ENCODE peak calls at places on chromosomes 16 and 17, in eight cellular contexts. One of them, this sample, is unnamed.
A peak's percentile ranks its signal among the peaks of the same experiment; 100 is the strongest.

GRCh38 chr17:45387739-45388138 is 44.9 kb downstream of the ARHGAP27 start:
- DNase-seq in left lung: no peak
- DNase-seq in endothelial cell: no peak
- DNase-seq in PC-9: no peak
- DNase-seq in hepatocyte: no peak
- DNase-seq in heart right ventricle: no peak
- DNase-seq in H1: no peak
- DNase-seq in transverse colon: no peak
- DNase-seq in this sample: no peak

GRCh38 chr17:64036198-64036922 is 15.9 kb upstream of the ICAM2 start:
- DNase-seq in left lung: no peak
- DNase-seq in endothelial cell: no peak
- DNase-seq in PC-9: no peak
- DNase-seq in hepatocyte: no peak
- DNase-seq in heart right ventricle: no peak
- DNase-seq in H1: peak; percentile 65
- DNase-seq in transverse colon: no peak
- DNase-seq in this sample: no peak

GRCh38 chr17:54754560-54754959 is 146.1 kb upstream of the TOM1L1 start:
- DNase-seq in left lung: no peak
- DNase-seq in endothelial cell: peak; percentile 30
- DNase-seq in PC-9: no peak
- DNase-seq in hepatocyte: no peak
- DNase-seq in heart right ventricle: no peak
- DNase-seq in H1: peak; percentile 80
- DNase-seq in transverse colon: no peak
- DNase-seq in this sample: no peak

GRCh38 chr16:85888405-85889331 is 10.3 kb upstream of the IRF8 start:
- DNase-seq in left lung: no peak
- DNase-seq in endothelial cell: no peak
- DNase-seq in PC-9: peak; percentile 48
- DNase-seq in hepatocyte: no peak
- DNase-seq in heart right ventricle: no peak
- DNase-seq in H1: no peak
- DNase-seq in transverse colon: no peak
- DNase-seq in this sample: no peak

GRCh38 chr17:67700037-67700436 is 17.7 kb upstream of the NOL11 start:
- DNase-seq in left lung: no peak
- DNase-seq in endothelial cell: no peak
- DNase-seq in PC-9: no peak
- DNase-seq in hepatocyte: no peak
- DNase-seq in heart right ventricle: no peak
- DNase-seq in H1: no peak
- DNase-seq in transverse colon: no peak
- DNase-seq in this sample: no peak

GRCh38 chr17:42422412-42422957 is 571 bp downstream of the CAVIN1 start:
- DNase-seq in left lung: peak; percentile 47
- DNase-seq in endothelial cell: peak; percentile 41
- DNase-seq in PC-9: peak; percentile 56
- DNase-seq in hepatocyte: peak; percentile 66
- DNase-seq in heart right ventricle: peak; percentile 54
- DNase-seq in H1: peak; percentile 70
- DNase-seq in transverse colon: no peak
- DNase-seq in this sample: peak; percentile 42

GRCh38 chr16:80142276-80142675 is 398.5 kb upstream of the DYNLRB2 start:
- DNase-seq in left lung: no peak
- DNase-seq in endothelial cell: no peak
- DNase-seq in PC-9: no peak
- DNase-seq in hepatocyte: no peak
- DNase-seq in heart right ventricle: no peak
- DNase-seq in H1: no peak
- DNase-seq in transverse colon: no peak
- DNase-seq in this sample: no peak

GRCh38 chr16:1958715-1959268 is 546 bp upstream of the NDUFB10 start:
- DNase-seq in left lung: peak; percentile 39
- DNase-seq in endothelial cell: no peak
- DNase-seq in PC-9: no peak
- DNase-seq in hepatocyte: no peak
- DNase-seq in heart right ventricle: no peak
- DNase-seq in H1: peak; percentile 57
- DNase-seq in transverse colon: no peak
- DNase-seq in this sample: no peak

GRCh38 chr16:11315499-11315898 is 29.8 kb upstream of the RMI2 start:
- DNase-seq in left lung: no peak
- DNase-seq in endothelial cell: peak; percentile 56
- DNase-seq in PC-9: peak; percentile 78
- DNase-seq in hepatocyte: peak; percentile 69
- DNase-seq in heart right ventricle: no peak
- DNase-seq in H1: peak; percentile 85
- DNase-seq in transverse colon: no peak
- DNase-seq in this sample: no peak

DNA sequence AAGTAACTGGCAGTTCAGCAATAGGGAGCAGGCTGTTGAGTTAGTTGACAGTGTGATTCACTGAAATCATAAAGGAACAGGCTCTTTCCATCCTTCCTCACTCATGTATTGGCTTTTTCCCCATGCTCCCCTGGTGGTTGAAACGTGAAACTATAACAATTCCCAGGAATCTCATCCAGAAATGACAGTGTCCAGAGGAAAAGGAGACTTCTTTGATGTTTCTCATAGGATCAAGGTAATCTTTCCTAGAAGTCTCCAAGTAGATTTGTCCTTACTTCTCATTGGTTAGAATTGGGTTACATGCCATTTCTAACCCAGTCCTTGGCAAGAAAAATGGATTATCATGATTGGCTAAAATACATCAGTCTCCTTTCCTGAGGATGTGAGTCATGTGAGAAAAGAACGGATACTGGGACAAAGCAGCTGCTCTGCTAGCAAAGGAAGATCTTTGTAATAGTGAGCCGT is 14.4 kb downstream of the TTC19 start:
- DNase-seq in left lung: no peak
- DNase-seq in endothelial cell: peak; percentile 43
- DNase-seq in PC-9: no peak
- DNase-seq in hepatocyte: peak; percentile 57
- DNase-seq in heart right ventricle: no peak
- DNase-seq in H1: no peak
- DNase-seq in transverse colon: no peak
- DNase-seq in this sample: no peak
- TF ChIP-seq CTCF in left lung: peak; percentile 34
- TF ChIP-seq CTCF in endothelial cell: peak; percentile 87
- TF ChIP-seq CTCF in PC-9: peak; percentile 55
- TF ChIP-seq CTCF in hepatocyte: peak; percentile 41
- TF ChIP-seq CTCF in heart right ventricle: peak; percentile 33
- TF ChIP-seq CTCF in H1: peak; percentile 21
- TF ChIP-seq CTCF in transverse colon: peak; percentile 46
- TF ChIP-seq CTCF in this sample: peak; percentile 24

DNA sequence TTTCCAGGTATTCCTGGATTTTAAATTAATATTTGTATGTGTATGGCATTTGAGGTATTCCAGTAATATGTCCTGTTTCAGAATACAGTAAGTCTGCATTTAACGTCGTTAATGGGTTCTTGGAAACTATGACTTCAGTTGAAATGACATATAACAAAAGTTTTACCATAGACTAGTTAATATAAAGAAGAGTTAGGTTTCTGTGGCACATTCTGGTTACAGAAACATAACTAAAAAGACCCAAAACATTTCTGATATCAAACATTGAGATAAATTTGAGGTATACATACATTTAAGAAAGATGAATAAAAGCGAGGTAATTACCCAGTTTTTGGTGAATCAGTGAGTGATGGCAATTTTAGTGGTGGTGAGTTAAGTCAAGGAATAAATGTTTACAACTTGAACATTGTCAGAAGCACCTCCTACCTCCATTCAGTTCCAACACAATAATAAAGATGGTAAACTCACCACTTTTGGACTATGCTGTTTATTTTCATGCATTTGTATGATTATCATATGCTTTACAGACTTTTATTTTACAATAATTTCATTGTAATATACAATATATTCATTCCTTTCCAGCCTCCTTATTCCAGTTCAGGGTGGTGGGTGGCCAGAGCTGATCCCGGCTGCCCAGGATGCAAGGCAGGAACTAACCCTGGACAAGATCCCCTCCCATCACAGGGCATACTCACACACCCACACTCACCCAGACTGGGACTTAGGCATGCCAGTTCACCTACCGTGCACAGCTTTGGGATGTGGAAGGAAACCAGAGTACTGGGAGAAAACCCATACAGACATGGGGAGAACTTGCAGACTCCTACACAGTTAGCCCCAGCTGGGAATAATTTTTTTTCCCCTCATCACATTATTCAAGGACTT is 9.7 kb downstream of the LUC7L3 start:
- DNase-seq in left lung: no peak
- DNase-seq in endothelial cell: no peak
- DNase-seq in PC-9: no peak
- DNase-seq in hepatocyte: no peak
- DNase-seq in heart right ventricle: no peak
- DNase-seq in H1: no peak
- DNase-seq in transverse colon: no peak
- DNase-seq in this sample: no peak
- TF ChIP-seq CTCF in left lung: no peak
- TF ChIP-seq CTCF in endothelial cell: no peak
- TF ChIP-seq CTCF in PC-9: no peak
- TF ChIP-seq CTCF in hepatocyte: no peak
- TF ChIP-seq CTCF in heart right ventricle: no peak
- TF ChIP-seq CTCF in H1: no peak
- TF ChIP-seq CTCF in transverse colon: no peak
- TF ChIP-seq CTCF in this sample: no peak

DNA sequence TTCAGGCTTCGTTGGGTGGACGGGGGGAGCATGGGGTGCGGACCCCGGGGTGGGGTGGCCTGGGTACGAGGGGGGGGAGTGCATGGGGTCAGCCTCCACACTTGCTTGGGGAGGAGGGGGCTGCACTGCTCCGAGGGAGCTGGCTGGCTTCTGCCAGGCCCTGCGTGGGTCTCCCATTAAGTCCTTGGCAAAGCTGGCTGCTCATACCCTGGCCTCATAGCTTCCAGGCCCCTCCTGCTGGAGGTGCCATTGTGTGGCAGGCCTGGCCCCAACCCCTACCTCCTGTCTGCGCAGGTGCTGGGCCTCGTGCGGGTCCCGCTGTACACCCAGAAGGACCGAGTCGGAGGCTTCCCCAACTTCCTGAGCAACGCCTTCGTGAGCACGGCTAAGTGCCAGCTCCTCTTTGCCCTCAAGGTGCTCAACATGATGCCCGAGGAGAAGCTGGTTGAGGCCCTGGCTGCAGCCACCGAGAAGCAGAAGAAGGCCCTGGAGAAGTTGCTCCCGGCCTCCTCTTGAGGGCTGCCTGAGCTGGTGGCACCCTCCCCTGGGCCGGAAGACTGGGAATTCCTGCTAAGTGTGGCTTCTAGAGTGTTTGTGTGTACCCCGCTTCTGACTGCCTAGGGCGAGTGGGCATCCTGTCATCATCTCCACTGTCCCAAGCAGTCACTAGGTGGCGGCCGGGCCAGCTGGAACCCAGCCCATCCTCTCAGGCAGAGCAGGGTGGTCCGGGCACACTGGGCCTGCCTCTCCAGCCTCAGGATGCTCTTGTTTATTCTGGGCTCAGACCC is 1.5 kb downstream of the NUDT16L1 start:
- DNase-seq in left lung: no peak
- DNase-seq in endothelial cell: no peak
- DNase-seq in PC-9: no peak
- DNase-seq in hepatocyte: no peak
- DNase-seq in heart right ventricle: peak; percentile 58
- DNase-seq in H1: no peak
- DNase-seq in transverse colon: no peak
- DNase-seq in this sample: no peak
- TF ChIP-seq CTCF in left lung: no peak
- TF ChIP-seq CTCF in endothelial cell: no peak
- TF ChIP-seq CTCF in PC-9: no peak
- TF ChIP-seq CTCF in hepatocyte: no peak
- TF ChIP-seq CTCF in heart right ventricle: no peak
- TF ChIP-seq CTCF in H1: no peak
- TF ChIP-seq CTCF in transverse colon: no peak
- TF ChIP-seq CTCF in this sample: no peak

DNA sequence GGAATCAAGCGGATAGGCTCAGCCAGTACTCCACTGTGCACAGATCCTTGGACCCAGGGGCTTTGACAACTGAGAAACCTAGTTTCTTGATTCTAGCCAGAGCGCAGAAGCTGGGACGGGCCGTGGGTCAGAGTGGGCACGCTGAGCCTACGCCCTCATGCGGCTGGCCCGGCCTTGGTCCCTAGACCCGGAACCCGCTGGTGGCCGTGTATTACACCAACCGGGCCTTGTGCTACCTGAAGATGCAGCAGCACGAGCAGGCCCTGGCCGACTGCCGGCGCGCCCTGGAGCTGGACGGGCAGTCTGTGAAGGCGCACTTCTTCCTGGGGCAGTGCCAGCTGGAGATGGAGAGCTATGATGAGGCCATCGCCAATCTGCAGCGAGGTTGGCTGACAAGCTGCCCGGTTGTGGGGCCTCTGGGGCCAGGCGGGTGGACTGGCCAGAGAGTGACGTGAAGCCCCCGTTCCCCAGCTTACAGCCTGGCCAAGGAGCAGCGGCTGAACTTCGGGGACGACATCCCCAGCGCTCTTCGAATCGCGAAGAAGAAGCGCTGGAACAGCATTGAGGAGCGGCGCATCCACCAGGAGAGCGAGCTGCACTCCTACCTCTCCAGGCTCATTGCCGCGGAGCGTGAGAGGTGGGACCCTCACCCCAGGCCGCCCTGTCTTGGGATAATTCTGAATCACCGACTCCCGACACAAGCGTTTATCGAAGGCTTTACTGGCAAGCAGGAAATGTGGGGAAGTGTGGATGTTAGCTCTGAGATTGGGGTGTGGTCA is 946 bp downstream of the STUB1 start:
- DNase-seq in left lung: peak; percentile 56
- DNase-seq in endothelial cell: no peak
- DNase-seq in PC-9: no peak
- DNase-seq in hepatocyte: peak; percentile 66
- DNase-seq in heart right ventricle: peak; percentile 54
- DNase-seq in H1: peak; percentile 64
- DNase-seq in transverse colon: peak; percentile 56
- DNase-seq in this sample: peak; percentile 62
- TF ChIP-seq CTCF in left lung: no peak
- TF ChIP-seq CTCF in endothelial cell: no peak
- TF ChIP-seq CTCF in PC-9: no peak
- TF ChIP-seq CTCF in hepatocyte: peak; percentile 14
- TF ChIP-seq CTCF in heart right ventricle: no peak
- TF ChIP-seq CTCF in H1: no peak
- TF ChIP-seq CTCF in transverse colon: no peak
- TF ChIP-seq CTCF in this sample: no peak

GRCh38 chr17:40554646-40555295 is 10.5 kb downstream of the CCR7 start:
- DNase-seq in left lung: no peak
- DNase-seq in endothelial cell: no peak
- DNase-seq in PC-9: no peak
- DNase-seq in hepatocyte: no peak
- DNase-seq in heart right ventricle: no peak
- DNase-seq in H1: no peak
- DNase-seq in transverse colon: no peak
- DNase-seq in this sample: no peak
- TF ChIP-seq CTCF in left lung: no peak
- TF ChIP-seq CTCF in endothelial cell: no peak
- TF ChIP-seq CTCF in PC-9: no peak
- TF ChIP-seq CTCF in hepatocyte: no peak
- TF ChIP-seq CTCF in heart right ventricle: no peak
- TF ChIP-seq CTCF in H1: no peak
- TF ChIP-seq CTCF in transverse colon: no peak
- TF ChIP-seq CTCF in this sample: no peak

This sample was measured in Calu3.